ENCODE peak calls at places on chromosomes 6 and 20, in five cellular contexts. One of them, this sample, is unnamed.

GRCh38 chr6:148218542-148219258 is 123.9 kb upstream of the SASH1 start:
- DNase-seq in lower leg skin: no peak
- DNase-seq in coronary artery: no peak
- DNase-seq in AG09309: no peak
- DNase-seq in cardiac muscle cell: no peak
- DNase-seq in this sample: no peak

GRCh38 chr20:16405254-16405653 is 168.0 kb downstream of the KIF16B start:
- DNase-seq in cardiac muscle cell: no peak
- DNase-seq in AG09309: no peak
- DNase-seq in lower leg skin: no peak
- DNase-seq in coronary artery: no peak
- DNase-seq in this sample: no peak

GRCh38 chr20:46627251-46627650 is 24.0 kb downstream of the SLC13A3 start:
- DNase-seq in cardiac muscle cell: no peak
- DNase-seq in coronary artery: no peak
- DNase-seq in AG09309: no peak
- DNase-seq in lower leg skin: peak
- DNase-seq in this sample: peak

GRCh38 chr20:600736-601135 is 9.4 kb downstream of the TCF15 start:
- DNase-seq in cardiac muscle cell: no peak
- DNase-seq in AG09309: no peak
- DNase-seq in lower leg skin: no peak
- DNase-seq in coronary artery: no peak
- DNase-seq in this sample: no peak

GRCh38 chr6:105901583-105901982 is 184.6 kb upstream of the PRDM1 start:
- DNase-seq in coronary artery: no peak
- DNase-seq in cardiac muscle cell: no peak
- DNase-seq in AG09309: no peak
- DNase-seq in lower leg skin: no peak
- DNase-seq in this sample: no peak

GRCh38 chr20:10179574-10180298 is 38.9 kb upstream of the SNAP25 start:
- DNase-seq in lower leg skin: no peak
- DNase-seq in cardiac muscle cell: peak
- DNase-seq in coronary artery: no peak
- DNase-seq in AG09309: no peak
- DNase-seq in this sample: no peak

GRCh38 chr6:79280756-79281155 is 46.3 kb upstream of the HMGN3 start:
- DNase-seq in cardiac muscle cell: no peak
- DNase-seq in coronary artery: no peak
- DNase-seq in AG09309: no peak
- DNase-seq in lower leg skin: no peak
- DNase-seq in this sample: no peak

GRCh38 chr6:52389626-52390360 is 27.8 kb downstream of the PAQR8 start:
- DNase-seq in coronary artery: no peak
- DNase-seq in cardiac muscle cell: peak
- DNase-seq in lower leg skin: no peak
- DNase-seq in AG09309: no peak
- DNase-seq in this sample: no peak

GRCh38 chr6:132520953-132521352 is 8.0 kb upstream of the STX7 start:
- DNase-seq in coronary artery: no peak
- DNase-seq in AG09309: peak
- DNase-seq in cardiac muscle cell: peak
- DNase-seq in lower leg skin: no peak
- DNase-seq in this sample: no peak

GRCh38 chr20:47727170-47727880 is 58.0 kb downstream of the SULF2 start:
- DNase-seq in AG09309: no peak
- DNase-seq in coronary artery: no peak
- DNase-seq in lower leg skin: no peak
- DNase-seq in cardiac muscle cell: no peak
- DNase-seq in this sample: no peak

GRCh38 chr20:18585134-18585533 is 2.7 kb upstream of the DTD1 start:
- DNase-seq in coronary artery: no peak
- DNase-seq in lower leg skin: no peak
- DNase-seq in cardiac muscle cell: peak
- DNase-seq in AG09309: peak
- DNase-seq in this sample: no peak

DNA sequence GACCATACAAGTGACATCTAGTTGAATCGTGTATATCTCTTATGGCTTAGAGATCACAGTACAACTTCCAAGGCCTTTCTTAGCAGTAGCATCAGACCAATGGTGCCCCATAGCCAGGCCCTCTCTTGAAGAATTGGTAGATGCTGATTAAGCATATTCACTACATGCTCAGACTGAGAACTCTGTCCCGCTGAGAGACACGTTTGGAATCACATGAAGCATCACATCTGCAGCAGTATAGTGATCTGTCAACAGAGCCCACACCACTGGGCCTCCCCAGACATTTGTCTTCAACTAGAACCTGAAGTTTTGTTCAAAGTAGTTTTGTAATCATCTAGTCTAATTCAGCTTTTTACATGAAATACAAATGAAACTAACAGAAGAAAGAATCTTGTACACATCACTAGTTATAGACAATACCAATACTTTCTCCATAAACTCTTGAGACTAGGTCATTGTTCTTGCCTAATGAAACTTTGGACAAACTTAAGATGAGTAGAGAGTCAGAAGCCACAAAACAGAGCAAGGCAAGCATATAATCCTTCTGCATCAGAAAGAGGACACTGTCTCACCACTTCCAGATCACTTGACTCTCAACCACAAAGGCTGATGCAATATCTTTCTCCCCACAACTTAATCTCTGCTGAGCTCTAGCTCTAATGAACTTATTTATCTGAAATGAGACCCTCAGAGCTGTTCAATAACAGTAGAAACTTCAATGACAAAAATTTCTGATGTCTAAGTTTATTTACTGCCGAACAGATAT is 182.7 kb downstream of the TBX18 start:
- DNase-seq in cardiac muscle cell: peak
- DNase-seq in lower leg skin: no peak
- DNase-seq in AG09309: peak
- DNase-seq in coronary artery: no peak
- DNase-seq in this sample: peak
- TF ChIP-seq CTCF in cardiac muscle cell: no peak
- TF ChIP-seq CTCF in lower leg skin: no peak
- TF ChIP-seq CTCF in AG09309: no peak
- TF ChIP-seq CTCF in coronary artery: no peak
- TF ChIP-seq CTCF in this sample: no peak

GRCh38 chr6:6581014-6581413 is 7.5 kb upstream of the LY86 start:
- DNase-seq in cardiac muscle cell: no peak
- DNase-seq in coronary artery: no peak
- DNase-seq in lower leg skin: no peak
- DNase-seq in AG09309: no peak
- DNase-seq in this sample: no peak
- H3K4me3 ChIP-seq in cardiac muscle cell: no peak
- H3K4me3 ChIP-seq in coronary artery: no peak
- H3K4me3 ChIP-seq in lower leg skin: no peak
- H3K4me3 ChIP-seq in AG09309: no peak
- H3K4me3 ChIP-seq in this sample: no peak

GRCh38 chr6:21051777-21052176 is 517.5 kb downstream of the CDKAL1 start:
- DNase-seq in cardiac muscle cell: no peak
- DNase-seq in coronary artery: no peak
- DNase-seq in lower leg skin: no peak
- DNase-seq in AG09309: no peak
- DNase-seq in this sample: no peak
- TF ChIP-seq CTCF in cardiac muscle cell: no peak
- TF ChIP-seq CTCF in coronary artery: no peak
- TF ChIP-seq CTCF in lower leg skin: no peak
- TF ChIP-seq CTCF in AG09309: no peak
- TF ChIP-seq CTCF in this sample: no peak

GRCh38 chr6:15781890-15782289 is 119.1 kb upstream of the DTNBP1 start:
- DNase-seq in coronary artery: no peak
- DNase-seq in AG09309: no peak
- DNase-seq in cardiac muscle cell: no peak
- DNase-seq in lower leg skin: no peak
- DNase-seq in this sample: no peak

GRCh38 chr6:15781333-15781732 is 118.5 kb upstream of the DTNBP1 start:
- DNase-seq in lower leg skin: no peak
- DNase-seq in coronary artery: no peak
- DNase-seq in AG09309: no peak
- DNase-seq in cardiac muscle cell: no peak
- DNase-seq in this sample: no peak

GRCh38 chr6:15780437-15780836 is 117.6 kb upstream of the DTNBP1 start:
- DNase-seq in lower leg skin: no peak
- DNase-seq in AG09309: no peak
- DNase-seq in coronary artery: no peak
- DNase-seq in cardiac muscle cell: no peak
- DNase-seq in this sample: no peak

GRCh38 chr6:15776458-15776980 is 113.7 kb upstream of the DTNBP1 start:
- DNase-seq in AG09309: no peak
- DNase-seq in lower leg skin: no peak
- DNase-seq in cardiac muscle cell: no peak
- DNase-seq in coronary artery: no peak
- DNase-seq in this sample: no peak

GRCh38 chr6:15779726-15780125 is 116.9 kb upstream of the DTNBP1 start:
- DNase-seq in cardiac muscle cell: no peak
- DNase-seq in AG09309: no peak
- DNase-seq in coronary artery: no peak
- DNase-seq in lower leg skin: no peak
- DNase-seq in this sample: no peak
- H3K4me3 ChIP-seq in cardiac muscle cell: no peak
- H3K4me3 ChIP-seq in AG09309: no peak
- H3K4me3 ChIP-seq in coronary artery: no peak
- H3K4me3 ChIP-seq in lower leg skin: no peak
- H3K4me3 ChIP-seq in this sample: no peak

GRCh38 chr6:119676971-119677370 is 327.4 kb upstream of the MAN1A1 start:
- DNase-seq in coronary artery: no peak
- DNase-seq in cardiac muscle cell: no peak
- DNase-seq in lower leg skin: no peak
- DNase-seq in AG09309: peak
- DNase-seq in this sample: no peak
- TF ChIP-seq CTCF in coronary artery: no peak
- TF ChIP-seq CTCF in cardiac muscle cell: no peak
- TF ChIP-seq CTCF in lower leg skin: no peak
- TF ChIP-seq CTCF in AG09309: no peak
- TF ChIP-seq CTCF in this sample: no peak

DNA sequence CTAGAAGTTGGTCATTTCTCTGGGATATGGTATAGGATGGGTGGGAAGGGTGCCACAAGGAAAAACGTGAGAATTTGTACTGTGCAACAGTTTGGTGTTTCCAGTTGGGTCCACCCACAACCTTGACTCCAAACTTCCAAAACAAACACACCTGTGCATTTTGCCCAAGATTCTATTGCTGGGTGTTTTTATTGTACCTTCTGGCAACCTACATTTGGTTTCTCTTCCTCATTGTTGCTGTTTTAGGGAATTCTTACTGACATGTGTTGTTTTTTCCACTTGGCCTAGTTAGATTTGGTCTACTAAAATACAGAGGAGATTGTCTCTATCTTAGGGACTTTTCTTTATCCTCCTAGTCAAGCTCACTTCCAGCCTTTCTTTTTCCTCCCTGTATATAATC is 16.7 kb downstream of the TULP4 start:
- DNase-seq in cardiac muscle cell: no peak
- DNase-seq in coronary artery: no peak
- DNase-seq in lower leg skin: no peak
- DNase-seq in AG09309: no peak
- DNase-seq in this sample: no peak
- H3K4me3 ChIP-seq in cardiac muscle cell: no peak
- H3K4me3 ChIP-seq in coronary artery: no peak
- H3K4me3 ChIP-seq in lower leg skin: no peak
- H3K4me3 ChIP-seq in AG09309: no peak
- H3K4me3 ChIP-seq in this sample: no peak

This sample was measured in retinal pigment epithelial cell.